ENCODE peak calls at places on chromosome 22, in nine cellular contexts. C, K, L, D, S, I, W, O and H are unnamed samples.
A peak's percentile ranks its signal among the peaks of the same experiment; 100 is the strongest.

GRCh38 chr22:49021926-49022815 is 805.5 kb downstream of the BRD1 start:
- DNase-seq in C (no peak), O (no peak), W (no peak), D (no peak), L (no peak), S (no peak), I (no peak), K (no peak), H (no peak)

GRCh38 chr22:43272869-43273318 is 70.3 kb downstream of the SCUBE1 start:
- DNase-seq in L (no peak), K (no peak), D (no peak), S (no peak), W (no peak), O (peak; percentile 41), I (peak; percentile 68), C (no peak), H (no peak)

GRCh38 chr22:32175751-32176644 is 16.9 kb upstream of the C22orf42 start:
- DNase-seq in D (no peak), S (no peak), L (no peak), W (no peak), K (peak; percentile 44), O (no peak), I (no peak), C (no peak), H (no peak)

GRCh38 chr22:29144786-29145160 is 60.9 kb upstream of the EMID1 start:
- DNase-seq in W (no peak), K (no peak), O (no peak), D (no peak), C (no peak), S (no peak), L (no peak), I (no peak), H (no peak)

GRCh38 chr22:34278121-34278520 is 357.8 kb upstream of the LARGE1 start:
- DNase-seq in O (no peak), K (no peak), W (no peak), L (no peak), S (no peak), I (no peak), D (no peak), C (no peak), H (no peak)

GRCh38 chr22:24134090-24134846 is 47.0 kb upstream of the SUSD2 start:
- DNase-seq in L (no peak), I (peak; percentile 54), D (no peak), W (no peak), O (no peak), C (no peak), S (peak; percentile 72), K (peak; percentile 61), H (no peak)

GRCh38 chr22:19872779-19873137 is 18.1 kb upstream of the GNB1L start:
- DNase-seq in I (peak; percentile 17), W (no peak), S (no peak), C (no peak), D (peak; percentile 12), O (no peak), K (no peak), L (no peak), H (no peak)

GRCh38 chr22:38327396-38327795 is 10.2 kb upstream of the CSNK1E start:
- DNase-seq in L (no peak), K (no peak), S (no peak), O (no peak), D (no peak), W (no peak), C (no peak), I (no peak), H (no peak)

GRCh38 chr22:44618400-44618799 is 83.6 kb upstream of the PRR5 start:
- DNase-seq in W (no peak), C (no peak), O (no peak), D (no peak), L (no peak), S (no peak), K (no peak), I (no peak), H (no peak)

GRCh38 chr22:26585104-26585790 is 4.7 kb downstream of the TPST2 start:
- DNase-seq in C (peak; percentile 98), L (peak; percentile 88), K (no peak), D (no peak), O (peak; percentile 63), W (no peak), I (peak; percentile 37), S (no peak), H (peak; percentile 76)

GRCh38 chr22:20316217-20316843 is 3.5 kb downstream of the DGCR6L start:
- DNase-seq in K (no peak), C (no peak), L (no peak), S (no peak), D (no peak), O (no peak), W (no peak), I (peak; percentile 23), H (no peak)

GRCh38 chr22:25774575-25775026 is 32.6 kb downstream of the MYO18B start:
- DNase-seq in S (no peak), W (no peak), K (peak; percentile 44), D (peak; percentile 7), O (no peak), C (no peak), I (no peak), L (no peak), H (peak; percentile 30)

GRCh38 chr22:48778308-48779195 is 1049.1 kb downstream of the BRD1 start:
- DNase-seq in C (no peak), K (no peak), I (no peak), S (no peak), O (no peak), D (no peak), W (no peak), L (no peak), H (no peak)

GRCh38 chr22:32858121-32858703 is 56.7 kb downstream of the TIMP3 start:
- DNase-seq in S (no peak), D (no peak), L (no peak), I (no peak), C (no peak), K (no peak), O (no peak), W (no peak), H (no peak)

GRCh38 chr22:25898707-25899365 is 156.8 kb downstream of the MYO18B start:
- DNase-seq in C (peak; percentile 7), K (peak; percentile 9), I (no peak), L (peak; percentile 1), S (no peak), D (no peak), W (no peak), O (no peak), H (no peak)

GRCh38 chr22:27192135-27192900 is 534.9 kb downstream of the MIAT start:
- DNase-seq in K (no peak), L (no peak), C (no peak), O (no peak), S (no peak), I (no peak), D (no peak), W (no peak), H (no peak)

GRCh38 chr22:42644422-42645340 is 4.3 kb upstream of the ATP5MGL start:
- DNase-seq in I (peak; percentile 69), C (peak; percentile 59), K (no peak), D (no peak), O (peak; percentile 45), S (no peak), L (no peak), W (no peak), H (peak; percentile 66)

GRCh38 chr22:21567456-21568206 is at the start of gene UBE2L3:
- DNase-seq in S (peak; percentile 78), O (peak; percentile 93), D (peak; percentile 77), L (peak; percentile 35), K (peak; percentile 80), I (peak; percentile 85), W (peak; percentile 51), C (peak; percentile 84), H (peak; percentile 95)

GRCh38 chr22:47351836-47352579 is 589.6 kb downstream of the TBC1D22A start:
- DNase-seq in O (no peak), L (no peak), W (no peak), S (no peak), D (no peak), I (no peak), K (no peak), C (no peak), H (no peak)

GRCh38 chr22:49999063-49999900 is 13.3 kb downstream of the IL17REL start:
- DNase-seq in W (no peak), S (no peak), O (no peak), C (no peak), I (peak; percentile 28), D (no peak), K (peak; percentile 45), L (no peak), H (peak; percentile 64)

GRCh38 chr22:35072939-35073338 is 7.0 kb downstream of the ISX start:
- DNase-seq in C (peak; percentile 58), O (no peak), S (no peak), W (no peak), I (no peak), L (peak; percentile 45), D (no peak), K (no peak), H (peak; percentile 20)

GRCh38 chr22:37632174-37633081 is 7.0 kb upstream of the SH3BP1 start:
- DNase-seq in W (no peak), C (no peak), S (no peak), O (no peak), D (no peak), L (no peak), K (no peak), I (no peak), H (no peak)

GRCh38 chr22:35540600-35541253 is at the start of gene RASD2:
- DNase-seq in L (peak; percentile 42), S (peak; percentile 7), D (no peak), O (peak; percentile 48), I (no peak), K (no peak), C (peak; percentile 59), W (no peak), H (peak; percentile 54)

GRCh38 chr22:40479126-40479800 is 108.9 kb downstream of the SGSM3 start:
- DNase-seq in O (no peak), K (no peak), S (no peak), L (no peak), W (no peak), D (no peak), C (no peak), I (no peak), H (no peak)

GRCh38 chr22:19057539-19057938 is 64.7 kb downstream of the DGCR2 start:
- DNase-seq in I (no peak), L (no peak), K (no peak), O (no peak), D (no peak), W (no peak), C (no peak), S (no peak), H (no peak)

GRCh38 chr22:47444746-47445065 is 682.3 kb downstream of the TBC1D22A start:
- DNase-seq in K (no peak), S (no peak), L (no peak), I (no peak), O (no peak), D (no peak), W (no peak), C (no peak), H (no peak)

GRCh38 chr22:42892156-42892555 is 35.1 kb upstream of the ARFGAP3 start:
- DNase-seq in W (no peak), K (no peak), L (no peak), S (no peak), I (no peak), D (no peak), O (no peak), C (no peak), H (no peak)

GRCh38 chr22:30390974-30391691 is 3.9 kb upstream of the RNF215 start:
- DNase-seq in O (peak; percentile 81), I (peak; percentile 65), K (no peak), S (peak; percentile 70), L (peak; percentile 57), W (peak; percentile 42), D (peak; percentile 8), C (peak; percentile 75), H (peak; percentile 72)

GRCh38 chr22:28585324-28585723 is 94.3 kb downstream of the TTC28 start:
- DNase-seq in L (no peak), S (no peak), D (no peak), K (no peak), W (no peak), O (no peak), I (no peak), C (no peak), H (no peak)

GRCh38 chr22:29083576-29084566 is 11.0 kb downstream of the KREMEN1 start:
- DNase-seq in K (no peak), O (no peak), S (no peak), C (peak; percentile 87), D (no peak), I (no peak), W (no peak), L (peak; percentile 69), H (no peak)

GRCh38 chr22:38260760-38261477 is 11.9 kb downstream of the TMEM184B start:
- DNase-seq in S (no peak), I (no peak), L (no peak), W (no peak), K (peak; percentile 49), D (no peak), O (peak; percentile 49), C (no peak), H (peak; percentile 31)